ENCODE peak calls at places on chromosome 12, in five cellular contexts. Q, Y, V, I and S are unnamed samples.

GRCh38 chr12:76706761-76707160 is 57.2 kb upstream of the ZDHHC17 start:
- DNase-seq in Q (no peak), I (no peak), V (no peak), Y (no peak), S (no peak)

GRCh38 chr12:82299617-82300016 is 58.6 kb downstream of the CCDC59 start:
- DNase-seq in Y (no peak), Q (no peak), V (peak; percentile 47), I (no peak), S (no peak)

GRCh38 chr12:114920828-114921579 is 237.0 kb upstream of the TBX3 start:
- DNase-seq in Y (peak; percentile 46), Q (no peak), V (peak; percentile 33), I (no peak), S (no peak)

GRCh38 chr12:16165506-16165905 is 112.0 kb downstream of the SLC15A5 start:
- DNase-seq in I (no peak), Y (peak; percentile 47), V (peak; percentile 75), Q (peak; percentile 35), S (peak; percentile 72)

GRCh38 chr12:94207467-94208432 is 59.4 kb downstream of the PLXNC1 start:
- DNase-seq in Q (peak; percentile 90), V (peak; percentile 66), I (no peak), Y (no peak), S (peak; percentile 83)

GRCh38 chr12:68229956-68230355 is 4.3 kb upstream of the IL26 start:
- DNase-seq in Y (no peak), I (no peak), V (no peak), Q (no peak), S (no peak)

GRCh38 chr12:100554608-100555077 is 18.8 kb upstream of the GAS2L3 start:
- DNase-seq in V (peak; percentile 94), Q (peak; percentile 57), Y (peak; percentile 90), I (no peak), S (peak; percentile 59)

GRCh38 chr12:49201595-49202295 is 12.9 kb upstream of the TUBA1A start:
- DNase-seq in Y (peak; percentile 70), Q (no peak), I (no peak), V (peak; percentile 86), S (no peak)

GRCh38 chr12:31362759-31363415 is 36.9 kb upstream of the SINHCAF start:
- DNase-seq in Y (no peak), Q (peak; percentile 90), V (no peak), I (peak; percentile 54), S (peak; percentile 79)

GRCh38 chr12:108640802-108641445 is 7.2 kb upstream of the SELPLG start:
- DNase-seq in Y (peak; percentile 59), Q (peak; percentile 87), I (peak; percentile 52), V (peak; percentile 61), S (peak; percentile 89)

GRCh38 chr12:108642269-108642870 is 8.7 kb upstream of the SELPLG start:
- DNase-seq in V (no peak), I (no peak), Y (no peak), Q (no peak), S (peak; percentile 93)

GRCh38 chr12:108638997-108639822 is 5.5 kb upstream of the SELPLG start:
- DNase-seq in V (no peak), I (no peak), Q (no peak), Y (no peak), S (no peak)

GRCh38 chr12:108642899-108643654 is 9.4 kb upstream of the SELPLG start:
- DNase-seq in Q (no peak), Y (no peak), I (no peak), V (no peak), S (no peak)

DNA sequence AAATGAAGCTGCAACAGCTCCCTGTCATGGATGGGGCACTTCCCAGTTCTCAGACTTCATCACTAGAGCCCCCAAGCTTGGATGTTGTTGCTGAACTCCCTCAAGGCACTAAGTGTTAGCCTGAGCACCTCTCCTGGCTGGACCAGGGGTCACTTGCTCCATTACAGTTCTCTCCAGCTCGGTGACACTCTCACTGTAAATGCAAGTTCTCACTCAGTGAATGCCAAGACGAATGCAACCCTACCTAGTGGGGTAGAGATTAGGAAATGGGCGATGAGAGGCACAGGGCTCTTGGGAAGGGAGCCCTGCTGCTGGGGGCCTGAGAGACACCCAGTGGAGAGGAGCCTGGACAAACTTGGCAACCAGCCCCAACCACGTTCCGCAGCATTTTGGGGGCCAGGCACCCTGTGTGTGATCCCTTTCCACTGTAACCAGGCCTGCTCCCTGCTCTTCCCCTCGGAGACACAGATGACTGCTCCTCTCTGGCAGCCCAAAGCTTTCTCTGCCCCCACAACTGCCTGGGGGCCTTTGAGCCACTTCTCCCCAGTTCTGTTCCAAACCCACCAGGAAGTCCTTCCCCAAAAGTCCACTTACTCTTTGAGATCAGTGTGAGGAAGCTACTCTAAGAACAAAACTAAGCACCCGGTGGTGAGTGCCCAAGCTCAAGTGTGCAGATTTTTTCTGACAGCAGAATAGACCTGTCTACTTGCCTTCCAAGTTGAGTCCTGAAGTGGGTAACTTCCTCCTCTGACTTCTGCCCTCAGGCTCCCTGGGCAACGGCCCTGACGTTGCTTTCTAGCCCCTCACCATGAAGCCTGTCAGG is 8.0 kb upstream of the SELPLG start:
- DNase-seq in Q (no peak), I (no peak), V (no peak), Y (no peak), S (peak; percentile 78)
- H3K4me1 ChIP-seq in Q (peaks cover 55% of the 10 kb centered on the region), I (peaks cover 78% of the 10 kb centered on the region), V (peaks cover 15% of the 10 kb centered on the region), Y (peaks cover 15% of the 10 kb centered on the region), S (peaks cover 99% of the 10 kb centered on the region)

GRCh38 chr12:53997324-53998173 is 2.4 kb upstream of the HOXC9 start:
- DNase-seq in I (no peak), Y (no peak), V (no peak), Q (no peak), S (no peak)
- H3K4me1 ChIP-seq in I (peaks cover 42% of the 10 kb centered on the region), Y (peaks cover 2% of the 10 kb centered on the region), V (no peaks in the 10 kb centered on the region), Q (peaks cover 3% of the 10 kb centered on the region), S (peaks cover 5% of the 10 kb centered on the region)

DNA sequence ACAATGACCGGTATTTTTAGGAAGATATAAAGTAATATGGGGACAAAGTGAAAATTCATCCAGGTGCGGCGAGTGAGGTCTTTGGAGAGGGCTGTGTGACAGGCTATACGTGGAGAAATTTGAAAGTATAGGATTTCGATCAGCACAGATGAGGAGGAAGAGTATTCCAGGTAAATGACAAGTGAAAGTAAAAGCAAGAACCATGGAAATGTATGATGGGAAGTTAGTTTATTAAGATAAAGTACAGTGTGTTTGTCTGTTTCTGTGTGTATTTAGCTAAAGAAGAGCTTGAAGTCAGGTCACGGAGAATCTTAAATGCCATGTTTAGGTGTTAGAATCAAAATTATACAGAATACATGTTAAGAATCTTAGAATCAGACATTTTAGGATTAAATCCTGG is 239.0 kb downstream of the CPNE8 start:
- DNase-seq in I (no peak), Q (no peak), Y (no peak), V (no peak), S (no peak)
- H3K4me1 ChIP-seq in I (no peaks in the 10 kb centered on the region), Q (peaks cover 19% of the 10 kb centered on the region), Y (no peaks in the 10 kb centered on the region), V (peaks cover 8% of the 10 kb centered on the region), S (no peaks in the 10 kb centered on the region)

GRCh38 chr12:47166365-47166764 is 86.6 kb upstream of the AMIGO2 start:
- DNase-seq in Q (no peak), Y (no peak), I (no peak), V (no peak), S (no peak)

GRCh38 chr12:47160296-47161244 is 80.8 kb upstream of the AMIGO2 start:
- DNase-seq in Q (no peak), Y (no peak), I (no peak), V (no peak), S (no peak)

GRCh38 chr12:47164730-47165439 is 85.1 kb upstream of the AMIGO2 start:
- DNase-seq in I (no peak), V (peak; percentile 37), Q (no peak), Y (peak; percentile 83), S (no peak)

GRCh38 chr12:47164116-47164515 is 84.4 kb upstream of the AMIGO2 start:
- DNase-seq in Q (no peak), V (no peak), I (no peak), Y (no peak), S (no peak)

DNA sequence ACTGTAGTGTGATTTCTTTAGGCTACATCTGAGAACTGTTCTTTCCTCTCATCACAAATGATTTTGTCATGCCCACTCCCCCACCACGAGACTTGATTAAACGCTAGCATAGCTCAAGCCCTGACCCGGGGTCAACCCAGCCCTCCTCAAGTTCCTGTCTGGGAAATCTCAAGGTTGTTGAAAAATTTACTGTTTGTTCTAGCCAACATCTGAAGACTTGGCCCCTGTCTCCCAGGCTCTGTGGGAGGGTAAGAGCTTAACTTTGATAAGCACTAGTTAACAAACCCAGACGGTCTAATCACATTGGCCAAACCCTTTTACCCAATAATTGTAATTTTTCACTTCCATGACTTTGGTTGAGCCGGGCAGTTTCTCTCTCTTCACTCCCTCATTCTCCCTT is 86.2 kb upstream of the AMIGO2 start:
- DNase-seq in I (no peak), Y (no peak), Q (no peak), V (peak; percentile 87), S (no peak)
- H3K4me1 ChIP-seq in I (no peaks in the 10 kb centered on the region), Y (peaks cover 5% of the 10 kb centered on the region), Q (no peaks in the 10 kb centered on the region), V (no peaks in the 10 kb centered on the region), S (no peaks in the 10 kb centered on the region)